ENCODE peak calls at places on chromosomes 7 and 10, in five cellular contexts. Z is NCI-H2081, H is T-cell, X is RPMI8226, P is non-pigmented ciliary epithelial cell. M is an unnamed sample.

GRCh38 chr10:71974489-71975011 is 10.4 kb downstream of the CHST3 start:
- DNase-seq in Z (no peak), X (no peak), H (no peak), P (no peak), M (no peak)

GRCh38 chr10:78650122-78650521 is 418.6 kb upstream of the ZMIZ1 start:
- DNase-seq in Z (no peak), P (no peak), H (no peak), X (no peak), M (no peak)

GRCh38 chr10:77592946-77593636 is 44.5 kb downstream of the KCNMA1 start:
- DNase-seq in P (peak; percentile 77), X (no peak), Z (no peak), H (no peak), M (peak; percentile 58)

GRCh38 chr7:50393076-50393475 is 57.1 kb downstream of the FIGNL1 start:
- DNase-seq in Z (no peak), X (no peak), P (no peak), H (no peak), M (no peak)

GRCh38 chr10:82221750-82222149 is 346.8 kb downstream of the NRG3 start:
- DNase-seq in Z (no peak), P (no peak), X (no peak), H (no peak), M (no peak)

GRCh38 chr10:80465839-80466590 is 11.9 kb downstream of the TSPAN14 start:
- DNase-seq in Z (no peak), H (peak; percentile 58), X (no peak), P (no peak), M (no peak)

GRCh38 chr10:50593523-50593922 is 30.2 kb downstream of the SGMS1 start:
- DNase-seq in X (no peak), P (no peak), H (no peak), Z (no peak), M (no peak)

GRCh38 chr10:98224509-98224908 is 43.5 kb downstream of the LOXL4 start:
- DNase-seq in H (no peak), Z (no peak), P (no peak), X (no peak), M (no peak)

GRCh38 chr7:27651702-27652101 is 11.0 kb downstream of the HIBADH start:
- DNase-seq in Z (no peak), H (no peak), P (no peak), X (no peak), M (no peak)

GRCh38 chr7:116799912-116800311 is 62.5 kb upstream of the CAPZA2 start:
- DNase-seq in Z (no peak), X (no peak), P (no peak), H (no peak), M (no peak)

GRCh38 chr10:78741541-78741940 is 327.2 kb upstream of the ZMIZ1 start:
- DNase-seq in P (no peak), X (no peak), Z (no peak), H (no peak), M (peak; percentile 44)

GRCh38 chr10:16192337-16192736 is 244.5 kb upstream of the PTER start:
- DNase-seq in X (no peak), P (no peak), Z (no peak), H (no peak), M (no peak)

GRCh38 chr7:93027044-93027443 is 90.7 kb downstream of the SAMD9 start:
- DNase-seq in X (no peak), H (no peak), Z (no peak), P (no peak), M (no peak)

GRCh38 chr10:107614939-107615665 is 450.6 kb upstream of the SORCS1 start:
- DNase-seq in H (no peak), X (no peak), Z (no peak), P (peak; percentile 50), M (no peak)

GRCh38 chr7:126569402-126569801 is 683.3 kb downstream of the GRM8 start:
- DNase-seq in P (no peak), H (no peak), X (no peak), Z (peak; percentile 63), M (no peak)

GRCh38 chr7:117386125-117386709 is 41.1 kb downstream of the ASZ1 start:
- DNase-seq in X (no peak), H (no peak), P (no peak), Z (no peak), M (no peak)

GRCh38 chr7:3056713-3057388 is 13.2 kb upstream of the CARD11 start:
- DNase-seq in X (no peak), P (no peak), Z (peak; percentile 76), H (no peak), M (no peak)

GRCh38 chr7:70704921-70705346 is 427.0 kb upstream of the GALNT17 start:
- DNase-seq in P (no peak), X (no peak), Z (peak; percentile 87), H (no peak), M (no peak)

GRCh38 chr7:67854784-67855183 is 858.2 kb downstream of the TYW1 start:
- DNase-seq in H (no peak), Z (no peak), P (no peak), X (no peak), M (no peak)

GRCh38 chr10:129956285-129956649 is 7.8 kb downstream of the EBF3 start:
- DNase-seq in X (no peak), Z (no peak), P (no peak), H (no peak), M (no peak)

GRCh38 chr10:30821994-30822692 is 192.6 kb upstream of the LYZL2 start:
- DNase-seq in H (no peak), X (no peak), Z (no peak), P (no peak), M (no peak)

GRCh38 chr7:39624202-39624807 is 933 bp downstream of the RALA start:
- DNase-seq in H (no peak), P (no peak), Z (no peak), X (peak; percentile 16), M (no peak)

GRCh38 chr7:142445019-142445686 is 187.3 kb upstream of the PRSS58 start:
- DNase-seq in P (no peak), H (peak; percentile 41), X (peak; percentile 54), Z (no peak), M (no peak)

GRCh38 chr7:2709553-2710165 is 21.7 kb downstream of the AMZ1 start:
- DNase-seq in X (peak; percentile 89), P (no peak), H (peak; percentile 67), Z (peak; percentile 70), M (no peak)

GRCh38 chr7:113094517-113095249 is 8.1 kb upstream of the GPR85 start:
- DNase-seq in H (no peak), P (no peak), Z (no peak), X (no peak), M (no peak)

GRCh38 chr7:141071260-141071854 is 2.5 kb upstream of the TMEM178B start:
- DNase-seq in P (no peak), X (peak; percentile 89), Z (peak; percentile 89), H (no peak), M (no peak)

GRCh38 chr7:128726031-128726430 is 13.1 kb upstream of the CALU start:
- DNase-seq in Z (no peak), P (no peak), H (no peak), X (no peak), M (no peak)

GRCh38 chr7:98278408-98278807 is 3.1 kb upstream of the BRI3 start:
- DNase-seq in P (no peak), Z (no peak), X (no peak), H (no peak), M (no peak)

GRCh38 chr10:113522460-113522859 is 30.4 kb upstream of the HABP2 start:
- DNase-seq in H (no peak), X (no peak), P (no peak), Z (no peak), M (no peak)

GRCh38 chr7:66070222-66070621 is 5.4 kb upstream of the ASL start:
- DNase-seq in X (no peak), Z (no peak), P (no peak), H (no peak), M (no peak)

GRCh38 chr10:62934258-62934657 is 118.1 kb upstream of the EGR2 start:
- DNase-seq in H (no peak), P (no peak), X (no peak), Z (no peak), M (no peak)

GRCh38 chr7:24052572-24053223 is 231.3 kb upstream of the NPY start:
- DNase-seq in P (peak; percentile 44), H (no peak), X (no peak), Z (peak; percentile 75), M (peak; percentile 50)

GRCh38 chr7:149866817-149867447 is 6.8 kb upstream of the ATP6V0E2 start:
- DNase-seq in X (no peak), P (no peak), Z (no peak), H (no peak), M (peak; percentile 61)

GRCh38 chr7:115300228-115300870 is 378.5 kb downstream of the MDFIC start:
- DNase-seq in P (no peak), H (no peak), X (no peak), Z (no peak), M (peak; percentile 18)

GRCh38 chr7:133026210-133026859 is 55.6 kb downstream of the CHCHD3 start:
- DNase-seq in Z (no peak), X (no peak), P (no peak), H (no peak), M (no peak)

GRCh38 chr7:141654551-141654950 is 47.4 kb downstream of the DENND11 start:
- DNase-seq in X (peak; percentile 78), Z (peak; percentile 91), P (no peak), H (peak; percentile 67), M (peak; percentile 33)

GRCh38 chr10:18523025-18523424 is 128.4 kb downstream of the NSUN6 start:
- DNase-seq in H (no peak), Z (no peak), X (no peak), P (no peak), M (no peak)

GRCh38 chr7:131564640-131565039 is 8.2 kb upstream of the PODXL start:
- DNase-seq in H (no peak), Z (no peak), X (peak; percentile 25), P (no peak), M (no peak)